ENCODE peak calls at places on chromosome 17, in ten cellular contexts. One of them, this sample, is unnamed.

GRCh38 chr17:40099627-40100418 is 566 bp downstream of the NR1D1 start:
- DNase-seq in T-helper 1 cell: no peak
- DNase-seq in activated CD8-positive, alpha-beta memory T cell treated with anti-CD3 and anti-CD28 coated beads, Interleukin-2, amount 50 U/mL, for 48 hours: no peak
- DNase-seq in neural progenitor cell: no peak
- DNase-seq in activated T-helper 9 cell treated with anti-CD3 and anti-CD28 coated beads, Interleukin-2, amount 50 U/mL, for 16 hours: no peak
- DNase-seq in mucosa of gallbladder: no peak
- DNase-seq in uterus: no peak
- DNase-seq in substantia nigra: no peak
- DNase-seq in stimulated activated CD4-positive, alpha-beta T cell treated with anti-CD3 and anti-CD28 coated beads, Interleukin-1b, Interleukin-23, amount 100 ng/mL, for 1 hour: no peak
- DNase-seq in A549: no peak
- DNase-seq in this sample: no peak

GRCh38 chr17:41498276-41498675 is 7.1 kb downstream of the KRT13 start:
- DNase-seq in neural progenitor cell: no peak
- DNase-seq in T-helper 1 cell: no peak
- DNase-seq in substantia nigra: no peak
- DNase-seq in activated CD8-positive, alpha-beta memory T cell treated with anti-CD3 and anti-CD28 coated beads, Interleukin-2, amount 50 U/mL, for 48 hours: no peak
- DNase-seq in activated T-helper 9 cell treated with anti-CD3 and anti-CD28 coated beads, Interleukin-2, amount 50 U/mL, for 16 hours: no peak
- DNase-seq in uterus: no peak
- DNase-seq in mucosa of gallbladder: no peak
- DNase-seq in stimulated activated CD4-positive, alpha-beta T cell treated with anti-CD3 and anti-CD28 coated beads, Interleukin-1b, Interleukin-23, amount 100 ng/mL, for 1 hour: no peak
- DNase-seq in A549: no peak
- DNase-seq in this sample: no peak

GRCh38 chr17:15463363-15463762 is 4.1 kb downstream of the CDRT4 start:
- DNase-seq in uterus: peak
- DNase-seq in activated CD8-positive, alpha-beta memory T cell treated with anti-CD3 and anti-CD28 coated beads, Interleukin-2, amount 50 U/mL, for 48 hours: no peak
- DNase-seq in mucosa of gallbladder: peak
- DNase-seq in substantia nigra: no peak
- DNase-seq in activated T-helper 9 cell treated with anti-CD3 and anti-CD28 coated beads, Interleukin-2, amount 50 U/mL, for 16 hours: no peak
- DNase-seq in neural progenitor cell: peak
- DNase-seq in A549: peak
- DNase-seq in T-helper 1 cell: no peak
- DNase-seq in stimulated activated CD4-positive, alpha-beta T cell treated with anti-CD3 and anti-CD28 coated beads, Interleukin-1b, Interleukin-23, amount 100 ng/mL, for 1 hour: no peak
- DNase-seq in this sample: no peak

GRCh38 chr17:50045154-50045553 is 10.8 kb upstream of the ITGA3 start:
- DNase-seq in neural progenitor cell: no peak
- DNase-seq in uterus: no peak
- DNase-seq in substantia nigra: no peak
- DNase-seq in T-helper 1 cell: no peak
- DNase-seq in activated T-helper 9 cell treated with anti-CD3 and anti-CD28 coated beads, Interleukin-2, amount 50 U/mL, for 16 hours: no peak
- DNase-seq in activated CD8-positive, alpha-beta memory T cell treated with anti-CD3 and anti-CD28 coated beads, Interleukin-2, amount 50 U/mL, for 48 hours: no peak
- DNase-seq in mucosa of gallbladder: no peak
- DNase-seq in A549: peak
- DNase-seq in stimulated activated CD4-positive, alpha-beta T cell treated with anti-CD3 and anti-CD28 coated beads, Interleukin-1b, Interleukin-23, amount 100 ng/mL, for 1 hour: no peak
- DNase-seq in this sample: no peak

GRCh38 chr17:9195346-9195870 is 174.1 kb downstream of the NTN1 start:
- DNase-seq in mucosa of gallbladder: no peak
- DNase-seq in activated T-helper 9 cell treated with anti-CD3 and anti-CD28 coated beads, Interleukin-2, amount 50 U/mL, for 16 hours: no peak
- DNase-seq in T-helper 1 cell: no peak
- DNase-seq in A549: no peak
- DNase-seq in neural progenitor cell: peak
- DNase-seq in substantia nigra: no peak
- DNase-seq in uterus: no peak
- DNase-seq in activated CD8-positive, alpha-beta memory T cell treated with anti-CD3 and anti-CD28 coated beads, Interleukin-2, amount 50 U/mL, for 48 hours: no peak
- DNase-seq in stimulated activated CD4-positive, alpha-beta T cell treated with anti-CD3 and anti-CD28 coated beads, Interleukin-1b, Interleukin-23, amount 100 ng/mL, for 1 hour: no peak
- DNase-seq in this sample: no peak

GRCh38 chr17:10127819-10128375 is 70.5 kb downstream of the GAS7 start:
- DNase-seq in uterus: peak
- DNase-seq in A549: no peak
- DNase-seq in substantia nigra: peak
- DNase-seq in activated T-helper 9 cell treated with anti-CD3 and anti-CD28 coated beads, Interleukin-2, amount 50 U/mL, for 16 hours: no peak
- DNase-seq in mucosa of gallbladder: peak
- DNase-seq in T-helper 1 cell: no peak
- DNase-seq in neural progenitor cell: peak
- DNase-seq in activated CD8-positive, alpha-beta memory T cell treated with anti-CD3 and anti-CD28 coated beads, Interleukin-2, amount 50 U/mL, for 48 hours: no peak
- DNase-seq in stimulated activated CD4-positive, alpha-beta T cell treated with anti-CD3 and anti-CD28 coated beads, Interleukin-1b, Interleukin-23, amount 100 ng/mL, for 1 hour: no peak
- DNase-seq in this sample: no peak

GRCh38 chr17:75808905-75809621 is 24.5 kb downstream of the UNK start:
- DNase-seq in stimulated activated CD4-positive, alpha-beta T cell treated with anti-CD3 and anti-CD28 coated beads, Interleukin-1b, Interleukin-23, amount 100 ng/mL, for 1 hour: no peak
- DNase-seq in neural progenitor cell: no peak
- DNase-seq in activated CD8-positive, alpha-beta memory T cell treated with anti-CD3 and anti-CD28 coated beads, Interleukin-2, amount 50 U/mL, for 48 hours: no peak
- DNase-seq in substantia nigra: no peak
- DNase-seq in mucosa of gallbladder: no peak
- DNase-seq in T-helper 1 cell: no peak
- DNase-seq in activated T-helper 9 cell treated with anti-CD3 and anti-CD28 coated beads, Interleukin-2, amount 50 U/mL, for 16 hours: no peak
- DNase-seq in uterus: peak
- DNase-seq in A549: no peak
- DNase-seq in this sample: no peak

GRCh38 chr17:74539281-74539820 is 6.6 kb downstream of the CD300C start:
- DNase-seq in neural progenitor cell: no peak
- DNase-seq in uterus: no peak
- DNase-seq in A549: no peak
- DNase-seq in activated CD8-positive, alpha-beta memory T cell treated with anti-CD3 and anti-CD28 coated beads, Interleukin-2, amount 50 U/mL, for 48 hours: no peak
- DNase-seq in T-helper 1 cell: no peak
- DNase-seq in substantia nigra: no peak
- DNase-seq in stimulated activated CD4-positive, alpha-beta T cell treated with anti-CD3 and anti-CD28 coated beads, Interleukin-1b, Interleukin-23, amount 100 ng/mL, for 1 hour: no peak
- DNase-seq in activated T-helper 9 cell treated with anti-CD3 and anti-CD28 coated beads, Interleukin-2, amount 50 U/mL, for 16 hours: no peak
- DNase-seq in mucosa of gallbladder: no peak
- DNase-seq in this sample: no peak

This sample was measured in anterior cingulate cortex.